ENCODE peak calls at places on chromosome 9, in six cellular contexts. S is natural killer cell; N is left lung; M is effector memory CD8-positive, alpha-beta T cell; G is stimulated activated naive CD8-positive, alpha-beta T cell treated with anti-CD3 and anti-CD28 coated beads, Interleukin-15, amount 100 ng/mL, for 72 hours; T is Panc1. J is an unnamed sample.
A peak's percentile ranks its signal among the peaks of the same experiment; 100 is the strongest.

GRCh38 chr9:112615584-112616271 is 102.2 kb downstream of the INIP start:
- ATAC-seq in M (no peak), N (no peak), G (no peak), T (no peak), S (no peak), J (no peak)

GRCh38 chr9:101479337-101480045 is 43.9 kb upstream of the ALDOB start:
- ATAC-seq in T (no peak), N (peak; percentile 64), S (no peak), G (no peak), M (no peak), J (no peak)

GRCh38 chr9:83538172-83538889 is at the start of gene FRMD3:
- ATAC-seq in M (no peak), G (peak; percentile 79), S (no peak), T (peak; percentile 95), N (peak; percentile 97), J (peak; percentile 64)

GRCh38 chr9:77756449-77756848 is 108.3 kb upstream of the GNA14 start:
- ATAC-seq in T (no peak), G (no peak), S (no peak), M (no peak), N (no peak), J (no peak)

GRCh38 chr9:31541626-31542025 is 842.8 kb upstream of the ACO1 start:
- ATAC-seq in T (no peak), M (no peak), G (no peak), N (no peak), S (no peak), J (no peak)

GRCh38 chr9:73640971-73641370 is 489.3 kb downstream of the ANXA1 start:
- ATAC-seq in G (no peak), T (no peak), M (no peak), S (no peak), N (no peak), J (no peak)

GRCh38 chr9:116501871-116502270 is 185.2 kb upstream of the TRIM32 start:
- ATAC-seq in S (no peak), G (no peak), M (no peak), N (no peak), T (no peak), J (no peak)

GRCh38 chr9:101485873-101486692 is 47.6 kb upstream of the RNF20 start:
- ATAC-seq in T (peak; percentile 78), N (peak; percentile 79), S (no peak), M (no peak), G (peak; percentile 61), J (peak; percentile 18)

GRCh38 chr9:6771722-6772121 is 13.9 kb downstream of the KDM4C start:
- ATAC-seq in S (no peak), M (no peak), G (no peak), N (no peak), T (no peak), J (no peak)

GRCh38 chr9:104915739-104916138 is 12.2 kb downstream of the ABCA1 start:
- ATAC-seq in S (no peak), M (no peak), T (no peak), G (no peak), N (no peak), J (no peak)

J was measured in stimulated activated memory B cell treated with anti-CD40 and anti-IgM and Interleukin-4, amounts not matched to agents 10 μg/mL and 1 μg/mL and 100 μg/mL, for 72 hours.